ENCODE peak calls at places on chromosomes 16 and 17, in four cellular contexts. One of them, this sample, is unnamed.

GRCh38 chr17:27993161-27993695 is 49.2 kb upstream of the NLK start:
- DNase-seq in A549: no peak
- DNase-seq in K562: no peak
- DNase-seq in GM12878: no peak
- DNase-seq in this sample: no peak

GRCh38 chr16:48332978-48333377 is 52.2 kb downstream of the SIAH1 start:
- DNase-seq in A549: no peak
- DNase-seq in K562: no peak
- DNase-seq in GM12878: no peak
- DNase-seq in this sample: no peak

GRCh38 chr16:80824623-80825364 is 20.4 kb upstream of the CDYL2 start:
- DNase-seq in A549: peak
- DNase-seq in K562: peak
- DNase-seq in GM12878: peak
- DNase-seq in this sample: peak

GRCh38 chr17:55735784-55736405 is 13.2 kb upstream of the TMEM100 start:
- DNase-seq in A549: peak
- DNase-seq in K562: peak
- DNase-seq in GM12878: no peak
- DNase-seq in this sample: peak

GRCh38 chr17:67558740-67559380 is 158.9 kb upstream of the NOL11 start:
- DNase-seq in A549: no peak
- DNase-seq in K562: peak
- DNase-seq in GM12878: no peak
- DNase-seq in this sample: no peak

GRCh38 chr16:76955629-76956028 is 235.4 kb upstream of the MON1B start:
- DNase-seq in A549: peak
- DNase-seq in K562: no peak
- DNase-seq in GM12878: no peak
- DNase-seq in this sample: no peak

GRCh38 chr17:33163827-33164555 is 129.1 kb downstream of the ASIC2 start:
- DNase-seq in A549: no peak
- DNase-seq in K562: no peak
- DNase-seq in GM12878: no peak
- DNase-seq in this sample: no peak

GRCh38 chr17:47956818-47957590 is 679 bp downstream of the PRR15L start:
- DNase-seq in A549: no peak
- DNase-seq in K562: no peak
- DNase-seq in GM12878: no peak
- DNase-seq in this sample: peak

GRCh38 chr17:35084987-35085386 is 21.5 kb upstream of the RFFL start:
- DNase-seq in A549: peak
- DNase-seq in K562: peak
- DNase-seq in GM12878: no peak
- DNase-seq in this sample: no peak

GRCh38 chr16:46757339-46758050 is 9.4 kb upstream of the MYLK3 start:
- DNase-seq in A549: no peak
- DNase-seq in K562: peak
- DNase-seq in GM12878: no peak
- DNase-seq in this sample: no peak

GRCh38 chr17:65554568-65555223 is 6.8 kb downstream of the AXIN2 start:
- DNase-seq in A549: no peak
- DNase-seq in K562: no peak
- DNase-seq in GM12878: no peak
- DNase-seq in this sample: no peak

GRCh38 chr16:2883027-2883846 is at the start of gene FLYWCH2:
- DNase-seq in A549: peak
- DNase-seq in K562: peak
- DNase-seq in GM12878: peak
- DNase-seq in this sample: peak

DNA sequence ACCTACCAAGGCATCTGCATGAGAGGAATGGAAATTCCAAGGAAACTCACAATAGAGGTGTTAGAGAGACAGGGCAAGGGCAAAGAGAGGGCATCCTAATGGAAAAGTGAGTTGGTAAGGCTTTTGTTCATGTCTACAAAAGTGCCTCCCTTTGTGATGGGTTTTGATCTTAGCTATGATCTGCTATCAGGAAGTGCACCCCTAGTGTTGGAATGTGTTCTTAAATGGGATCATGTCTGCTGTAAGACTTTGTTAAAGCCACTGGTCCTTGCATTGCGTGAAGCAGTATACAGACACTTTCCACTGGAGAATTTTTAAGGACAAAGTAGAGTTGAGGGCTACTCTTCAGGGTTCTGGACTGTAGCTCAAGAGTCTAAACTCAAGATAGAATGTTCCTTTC is 92.0 kb downstream of the MAP2K6 start:
- DNase-seq in A549: peak
- DNase-seq in K562: no peak
- DNase-seq in GM12878: no peak
- DNase-seq in this sample: peak
- TF ChIP-seq CHD4 in A549: no peak
- TF ChIP-seq CHD4 in K562: no peak
- TF ChIP-seq CHD4 in GM12878: no peak
- TF ChIP-seq CHD4 in this sample: no peak

DNA sequence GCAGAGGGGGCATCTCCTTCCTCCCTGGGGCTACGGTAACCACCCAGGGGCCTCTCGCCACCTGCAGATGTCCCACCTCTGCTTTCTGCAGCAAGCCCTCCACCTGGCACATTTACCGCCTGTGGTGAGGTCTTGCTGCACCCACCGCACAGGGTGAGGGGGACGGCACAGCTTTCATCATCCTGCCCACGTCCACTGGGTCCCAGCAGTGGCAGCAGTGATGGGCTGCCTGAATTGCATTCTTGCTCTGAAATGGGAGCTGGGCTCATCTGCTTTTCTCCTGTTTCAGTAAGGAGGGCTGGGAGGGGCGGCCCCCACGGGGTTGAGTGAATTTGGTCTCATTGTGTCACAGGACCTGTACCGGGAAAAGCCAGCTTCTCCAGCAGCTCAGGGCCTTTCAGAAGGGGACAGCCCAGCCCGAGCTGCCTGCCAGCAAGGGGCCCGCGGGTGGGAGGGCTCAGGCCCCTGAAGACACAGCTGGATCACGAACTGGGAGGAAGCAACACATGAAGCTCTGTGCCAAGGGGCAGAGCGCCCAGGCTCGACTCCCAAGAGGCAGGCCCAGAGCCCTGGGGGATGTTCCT is 12.7 kb downstream of the DNAAF8 start:
- DNase-seq in A549: no peak
- DNase-seq in K562: no peak
- DNase-seq in GM12878: no peak
- DNase-seq in this sample: no peak
- TF ChIP-seq CHD4 in A549: no peak
- TF ChIP-seq CHD4 in K562: no peak
- TF ChIP-seq CHD4 in GM12878: no peak
- TF ChIP-seq CHD4 in this sample: no peak

DNA sequence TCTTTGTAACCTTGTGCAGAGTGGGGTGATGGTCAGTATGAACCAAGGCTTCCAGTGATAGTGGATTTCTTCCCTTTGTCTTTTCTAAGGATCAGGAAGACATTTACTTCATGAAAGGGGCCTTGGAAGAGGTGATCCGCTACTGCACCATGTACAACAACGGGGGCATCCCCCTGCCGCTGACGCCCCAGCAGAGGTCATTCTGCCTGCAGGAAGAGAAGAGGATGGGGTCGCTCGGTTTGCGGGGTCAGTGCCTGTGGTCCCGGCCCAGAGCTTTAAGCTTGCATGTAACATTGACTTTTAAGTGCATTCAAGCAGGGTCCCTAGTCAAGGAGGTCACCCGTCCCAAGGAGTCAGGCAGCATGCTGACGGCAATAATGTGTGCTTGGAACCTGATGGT is 56.0 kb downstream of the MEAK7 start:
- DNase-seq in A549: no peak
- DNase-seq in K562: no peak
- DNase-seq in GM12878: no peak
- DNase-seq in this sample: no peak
- TF ChIP-seq CHD4 in A549: no peak
- TF ChIP-seq CHD4 in K562: no peak
- TF ChIP-seq CHD4 in GM12878: no peak
- TF ChIP-seq CHD4 in this sample: no peak

DNA sequence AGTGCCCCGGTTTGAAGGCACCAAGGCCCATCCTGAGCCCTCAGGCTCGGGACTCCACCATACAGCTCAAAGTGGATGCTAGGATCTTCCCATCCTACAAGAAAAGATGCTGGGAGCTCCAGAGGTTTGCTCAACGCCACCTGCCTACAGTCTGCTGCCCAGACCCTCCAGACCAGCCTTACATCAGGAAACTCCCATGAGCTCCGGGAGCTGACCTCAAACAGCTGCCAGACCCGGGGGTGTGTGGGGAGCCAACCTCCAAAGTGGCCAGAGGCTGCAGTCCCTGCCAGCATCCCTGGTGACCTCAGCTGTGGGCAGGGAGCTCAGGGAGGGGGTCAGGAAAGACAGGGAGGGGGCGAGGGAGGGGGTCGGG is 43.8 kb downstream of the C16orf82 start:
- DNase-seq in A549: no peak
- DNase-seq in K562: no peak
- DNase-seq in GM12878: no peak
- DNase-seq in this sample: no peak
- TF ChIP-seq CHD4 in A549: no peak
- TF ChIP-seq CHD4 in K562: no peak
- TF ChIP-seq CHD4 in GM12878: no peak
- TF ChIP-seq CHD4 in this sample: no peak

DNA sequence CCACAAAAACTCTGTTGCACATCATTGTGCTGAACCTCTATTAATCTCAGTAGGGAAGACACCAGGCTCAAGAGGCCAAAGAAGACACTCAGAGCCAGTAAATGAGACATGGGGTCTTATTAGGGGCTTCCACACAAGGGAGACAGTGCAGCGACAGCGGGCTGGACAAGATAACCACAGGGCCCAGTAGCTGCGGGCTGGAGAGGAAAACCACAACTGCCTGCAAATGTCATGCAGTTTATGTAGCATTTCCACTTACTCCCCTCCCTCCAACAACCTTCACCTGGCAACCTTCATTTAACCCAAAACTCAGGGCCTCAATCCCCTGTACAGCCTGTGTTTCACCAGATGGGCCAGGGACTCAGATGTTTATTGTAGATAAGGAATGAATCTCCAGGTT is 185.6 kb downstream of the UTP18 start:
- DNase-seq in A549: no peak
- DNase-seq in K562: no peak
- DNase-seq in GM12878: no peak
- DNase-seq in this sample: no peak
- TF ChIP-seq CHD4 in A549: no peak
- TF ChIP-seq CHD4 in K562: no peak
- TF ChIP-seq CHD4 in GM12878: no peak
- TF ChIP-seq CHD4 in this sample: no peak

GRCh38 chr16:3986235-3986544 is 105.7 kb upstream of the CREBBP start:
- DNase-seq in A549: no peak
- DNase-seq in K562: no peak
- DNase-seq in GM12878: no peak
- DNase-seq in this sample: no peak
- TF ChIP-seq CHD4 in A549: no peak
- TF ChIP-seq CHD4 in K562: no peak
- TF ChIP-seq CHD4 in GM12878: no peak
- TF ChIP-seq CHD4 in this sample: no peak

DNA sequence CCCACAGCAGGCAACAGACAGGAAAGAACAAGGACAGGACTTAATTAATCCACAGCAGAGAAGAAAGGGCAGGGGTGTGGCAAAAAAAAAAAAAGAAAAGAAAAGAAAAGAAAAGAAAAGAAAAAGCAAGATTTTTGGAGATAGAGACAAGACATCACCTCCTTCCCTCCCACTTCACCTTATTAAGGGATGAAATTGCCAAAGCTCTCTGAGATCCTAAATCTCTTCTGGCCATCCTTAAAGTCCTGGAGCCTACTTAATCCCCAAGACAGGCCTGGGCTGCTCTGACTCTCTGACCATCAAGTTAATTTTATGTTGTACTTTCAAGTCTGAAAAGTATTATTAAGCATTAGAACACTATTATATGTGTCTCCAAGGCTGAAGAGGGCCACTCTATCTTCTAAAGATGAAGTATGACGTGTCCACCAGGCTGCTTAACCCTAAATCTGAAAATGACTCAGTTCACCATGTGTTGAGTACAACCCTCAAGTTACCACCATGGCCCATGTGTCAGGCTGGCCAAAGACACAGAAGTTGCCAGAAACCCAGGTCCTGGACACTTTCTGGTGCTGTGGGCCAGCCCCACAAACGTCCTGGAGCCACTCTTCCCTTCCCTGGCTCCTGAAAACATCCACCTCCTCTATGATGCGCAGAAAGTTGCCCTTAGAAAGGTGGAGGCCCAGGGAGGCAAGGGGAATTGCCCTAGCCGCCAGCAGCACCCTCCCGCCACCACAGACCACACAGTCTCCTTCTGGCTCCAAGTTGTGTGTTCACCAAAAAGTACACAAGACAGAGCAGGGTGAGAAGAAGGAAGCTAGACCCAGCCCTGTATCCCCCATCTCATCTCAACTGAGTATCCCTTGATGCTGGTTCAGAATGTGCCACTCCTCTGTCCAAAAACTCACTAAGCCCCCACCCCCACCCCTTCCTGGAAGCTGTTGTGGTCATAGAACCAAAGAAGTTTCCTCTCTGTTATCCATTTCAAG is 2.7 kb downstream of the SOCS1 start:
- DNase-seq in A549: no peak
- DNase-seq in K562: peak
- DNase-seq in GM12878: no peak
- DNase-seq in this sample: no peak
- TF ChIP-seq CHD4 in A549: no peak
- TF ChIP-seq CHD4 in K562: no peak
- TF ChIP-seq CHD4 in GM12878: no peak
- TF ChIP-seq CHD4 in this sample: no peak

This sample was measured in HepG2.